ENCODE peak calls at places on chromosomes 13 and 19, in six cellular contexts. B, R, O, T, H and C are unnamed samples.

GRCh38 chr13:26881154-26881553 is 120.6 kb upstream of the GPR12 start:
- DNase-seq in B (peak; percentile 23), R (peak; percentile 13), O (no peak), T (no peak), H (no peak), C (peak; percentile 10)

GRCh38 chr19:2050349-2050990 is 574 bp downstream of the MKNK2 start:
- DNase-seq in B (no peak), R (peak; percentile 33), O (no peak), T (no peak), H (no peak), C (no peak)

GRCh38 chr13:97194473-97194872 is 27.7 kb upstream of the MBNL2 start:
- DNase-seq in B (peak; percentile 87), R (peak; percentile 56), O (no peak), T (no peak), H (no peak), C (peak; percentile 4)

GRCh38 chr13:101178394-101178793 is 237.9 kb downstream of the NALCN start:
- DNase-seq in B (no peak), R (no peak), O (no peak), T (no peak), H (peak; percentile 25), C (no peak)

GRCh38 chr19:18233224-18233825 is 7.1 kb upstream of the PDE4C start:
- DNase-seq in B (peak; percentile 55), R (peak; percentile 73), O (no peak), T (peak; percentile 73), H (peak; percentile 57), C (no peak)

GRCh38 chr19:18464646-18465045 is 26.7 kb upstream of the ISYNA1 start:
- DNase-seq in B (peak; percentile 93), R (peak; percentile 85), O (peak; percentile 76), T (peak; percentile 92), H (no peak), C (peak; percentile 75)

GRCh38 chr19:35265126-35265995 is 3.4 kb upstream of the USF2 start:
- DNase-seq in B (no peak), R (no peak), O (peak; percentile 12), T (no peak), H (peak; percentile 8), C (no peak)

GRCh38 chr19:39246951-39247669 is 1.5 kb downstream of the IFNL4 start:
- DNase-seq in B (peak; percentile 28), R (peak; percentile 34), O (no peak), T (peak; percentile 71), H (no peak), C (no peak)

GRCh38 chr19:55368701-55369563 is 1.3 kb downstream of the IL11 start:
- DNase-seq in B (peak; percentile 74), R (peak; percentile 89), O (no peak), T (peak; percentile 79), H (peak; percentile 42), C (no peak)

GRCh38 chr19:44476559-44477408 is 23.5 kb downstream of the ZNF180 start:
- DNase-seq in B (peak; percentile 23), R (no peak), O (no peak), T (no peak), H (no peak), C (no peak)

GRCh38 chr13:112071902-112072530 is 5.1 kb downstream of the SOX1 start:
- DNase-seq in B (no peak), R (no peak), O (no peak), T (no peak), H (no peak), C (no peak)